ENCODE peak calls at places on chromosomes 7 and 10, in eight cellular contexts. One of them, this sample, is unnamed.

GRCh38 chr7:149300751-149301150 is 38.8 kb downstream of the ZNF783 start:
- DNase-seq in spleen: no peak
- DNase-seq in lower lobe of right lung: no peak
- DNase-seq in Karpas-422: no peak
- DNase-seq in BE2C: no peak
- DNase-seq in adrenal gland: no peak
- DNase-seq in CD8-positive, alpha-beta memory T cell: no peak
- DNase-seq in heart left ventricle: no peak
- DNase-seq in this sample: no peak

GRCh38 chr7:27921081-27921836 is 181.3 kb downstream of the TAX1BP1 start:
- DNase-seq in Karpas-422: peak; percentile 90
- DNase-seq in CD8-positive, alpha-beta memory T cell: no peak
- DNase-seq in lower lobe of right lung: no peak
- DNase-seq in heart left ventricle: peak; percentile 27
- DNase-seq in adrenal gland: peak; percentile 64
- DNase-seq in spleen: no peak
- DNase-seq in BE2C: peak; percentile 70
- DNase-seq in this sample: peak; percentile 83

GRCh38 chr10:76433161-76434005 is 1002.0 kb downstream of the LRMDA start:
- DNase-seq in spleen: no peak
- DNase-seq in CD8-positive, alpha-beta memory T cell: no peak
- DNase-seq in lower lobe of right lung: peak; percentile 63
- DNase-seq in Karpas-422: no peak
- DNase-seq in BE2C: peak; percentile 64
- DNase-seq in heart left ventricle: peak; percentile 52
- DNase-seq in adrenal gland: no peak
- DNase-seq in this sample: no peak

GRCh38 chr10:69802424-69803161 is 887 bp downstream of the COL13A1 start:
- DNase-seq in heart left ventricle: peak; percentile 56
- DNase-seq in spleen: peak; percentile 75
- DNase-seq in BE2C: peak; percentile 46
- DNase-seq in adrenal gland: no peak
- DNase-seq in Karpas-422: no peak
- DNase-seq in CD8-positive, alpha-beta memory T cell: no peak
- DNase-seq in lower lobe of right lung: no peak
- DNase-seq in this sample: peak; percentile 25

GRCh38 chr10:59807629-59808620 is 54.7 kb upstream of the MRLN start:
- DNase-seq in adrenal gland: no peak
- DNase-seq in Karpas-422: no peak
- DNase-seq in lower lobe of right lung: peak; percentile 53
- DNase-seq in CD8-positive, alpha-beta memory T cell: no peak
- DNase-seq in heart left ventricle: peak; percentile 68
- DNase-seq in BE2C: no peak
- DNase-seq in spleen: no peak
- DNase-seq in this sample: peak; percentile 82

GRCh38 chr10:98917828-98918227 is 317.8 kb downstream of the HPSE2 start:
- DNase-seq in heart left ventricle: no peak
- DNase-seq in BE2C: no peak
- DNase-seq in adrenal gland: no peak
- DNase-seq in Karpas-422: no peak
- DNase-seq in CD8-positive, alpha-beta memory T cell: no peak
- DNase-seq in lower lobe of right lung: no peak
- DNase-seq in spleen: no peak
- DNase-seq in this sample: no peak

GRCh38 chr10:95445223-95445836 is 115.8 kb downstream of the SORBS1 start:
- DNase-seq in Karpas-422: no peak
- DNase-seq in CD8-positive, alpha-beta memory T cell: no peak
- DNase-seq in BE2C: no peak
- DNase-seq in spleen: no peak
- DNase-seq in adrenal gland: peak; percentile 83
- DNase-seq in lower lobe of right lung: peak; percentile 64
- DNase-seq in heart left ventricle: peak; percentile 86
- DNase-seq in this sample: no peak

GRCh38 chr7:97845622-97846203 is 26.5 kb downstream of the ASNS start:
- DNase-seq in heart left ventricle: no peak
- DNase-seq in spleen: no peak
- DNase-seq in BE2C: no peak
- DNase-seq in lower lobe of right lung: no peak
- DNase-seq in adrenal gland: no peak
- DNase-seq in CD8-positive, alpha-beta memory T cell: no peak
- DNase-seq in Karpas-422: peak; percentile 76
- DNase-seq in this sample: peak; percentile 52

GRCh38 chr7:68706291-68706690 is 892.0 kb upstream of the AUTS2 start:
- DNase-seq in adrenal gland: no peak
- DNase-seq in lower lobe of right lung: no peak
- DNase-seq in spleen: no peak
- DNase-seq in heart left ventricle: no peak
- DNase-seq in BE2C: no peak
- DNase-seq in Karpas-422: no peak
- DNase-seq in CD8-positive, alpha-beta memory T cell: no peak
- DNase-seq in this sample: peak; percentile 85

GRCh38 chr7:136709876-136710275 is 158.6 kb upstream of the CHRM2 start:
- DNase-seq in lower lobe of right lung: no peak
- DNase-seq in Karpas-422: no peak
- DNase-seq in BE2C: peak; percentile 15
- DNase-seq in adrenal gland: no peak
- DNase-seq in CD8-positive, alpha-beta memory T cell: no peak
- DNase-seq in spleen: no peak
- DNase-seq in heart left ventricle: no peak
- DNase-seq in this sample: no peak

GRCh38 chr10:119115921-119116320 is 12.0 kb downstream of the DENND10 start:
- DNase-seq in adrenal gland: no peak
- DNase-seq in spleen: no peak
- DNase-seq in CD8-positive, alpha-beta memory T cell: no peak
- DNase-seq in heart left ventricle: no peak
- DNase-seq in BE2C: no peak
- DNase-seq in Karpas-422: no peak
- DNase-seq in lower lobe of right lung: no peak
- DNase-seq in this sample: no peak

GRCh38 chr7:149444260-149444659 is 16.6 kb downstream of the ZNF777 start:
- DNase-seq in spleen: peak; percentile 39
- DNase-seq in lower lobe of right lung: no peak
- DNase-seq in adrenal gland: no peak
- DNase-seq in heart left ventricle: no peak
- DNase-seq in CD8-positive, alpha-beta memory T cell: no peak
- DNase-seq in BE2C: no peak
- DNase-seq in Karpas-422: no peak
- DNase-seq in this sample: no peak

GRCh38 chr10:55519264-55519663 is 718.2 kb upstream of the PCDH15 start:
- DNase-seq in CD8-positive, alpha-beta memory T cell: no peak
- DNase-seq in heart left ventricle: no peak
- DNase-seq in spleen: no peak
- DNase-seq in BE2C: no peak
- DNase-seq in lower lobe of right lung: no peak
- DNase-seq in Karpas-422: no peak
- DNase-seq in adrenal gland: no peak
- DNase-seq in this sample: no peak

GRCh38 chr7:492714-493065 is 27.0 kb downstream of the PDGFA start:
- DNase-seq in spleen: peak; percentile 47
- DNase-seq in adrenal gland: no peak
- DNase-seq in lower lobe of right lung: peak; percentile 39
- DNase-seq in CD8-positive, alpha-beta memory T cell: no peak
- DNase-seq in Karpas-422: no peak
- DNase-seq in heart left ventricle: no peak
- DNase-seq in BE2C: no peak
- DNase-seq in this sample: no peak

GRCh38 chr10:118256209-118256608 is 85.9 kb downstream of the FAM204A start:
- DNase-seq in spleen: no peak
- DNase-seq in CD8-positive, alpha-beta memory T cell: no peak
- DNase-seq in Karpas-422: no peak
- DNase-seq in adrenal gland: no peak
- DNase-seq in heart left ventricle: no peak
- DNase-seq in lower lobe of right lung: no peak
- DNase-seq in BE2C: no peak
- DNase-seq in this sample: no peak

GRCh38 chr7:1966631-1967200 is 266.0 kb downstream of the MAD1L1 start:
- DNase-seq in spleen: peak; percentile 60
- DNase-seq in Karpas-422: no peak
- DNase-seq in lower lobe of right lung: peak; percentile 24
- DNase-seq in CD8-positive, alpha-beta memory T cell: no peak
- DNase-seq in adrenal gland: no peak
- DNase-seq in BE2C: peak; percentile 1
- DNase-seq in heart left ventricle: no peak
- DNase-seq in this sample: no peak

GRCh38 chr10:74825371-74826141 is 844 bp upstream of the KAT6B start:
- DNase-seq in lower lobe of right lung: no peak
- DNase-seq in CD8-positive, alpha-beta memory T cell: no peak
- DNase-seq in BE2C: peak; percentile 71
- DNase-seq in spleen: peak; percentile 96
- DNase-seq in adrenal gland: no peak
- DNase-seq in heart left ventricle: no peak
- DNase-seq in Karpas-422: peak; percentile 87
- DNase-seq in this sample: peak; percentile 57

GRCh38 chr10:3225589-3225988 is 53.0 kb upstream of the PITRM1 start:
- DNase-seq in adrenal gland: no peak
- DNase-seq in heart left ventricle: no peak
- DNase-seq in Karpas-422: no peak
- DNase-seq in CD8-positive, alpha-beta memory T cell: no peak
- DNase-seq in spleen: no peak
- DNase-seq in BE2C: no peak
- DNase-seq in lower lobe of right lung: no peak
- DNase-seq in this sample: no peak

GRCh38 chr7:36775061-36775631 is 50.9 kb upstream of the AOAH start:
- DNase-seq in heart left ventricle: no peak
- DNase-seq in adrenal gland: no peak
- DNase-seq in Karpas-422: no peak
- DNase-seq in lower lobe of right lung: no peak
- DNase-seq in BE2C: no peak
- DNase-seq in spleen: no peak
- DNase-seq in CD8-positive, alpha-beta memory T cell: no peak
- DNase-seq in this sample: no peak
- H3K4me1 ChIP-seq in heart left ventricle: no peaks in the 10 kb centered on the region
- H3K4me1 ChIP-seq in adrenal gland: no peaks in the 10 kb centered on the region
- H3K4me1 ChIP-seq in Karpas-422: no peaks in the 10 kb centered on the region
- H3K4me1 ChIP-seq in lower lobe of right lung: peaks cover 4% of the 10 kb centered on the region
- H3K4me1 ChIP-seq in BE2C: no peaks in the 10 kb centered on the region
- H3K4me1 ChIP-seq in spleen: peaks cover 40% of the 10 kb centered on the region
- H3K4me1 ChIP-seq in CD8-positive, alpha-beta memory T cell: peaks cover 59% of the 10 kb centered on the region
- H3K4me1 ChIP-seq in this sample: no peaks in the 10 kb centered on the region

GRCh38 chr10:77553966-77554365 is 83.6 kb downstream of the KCNMA1 start:
- DNase-seq in Karpas-422: no peak
- DNase-seq in BE2C: no peak
- DNase-seq in adrenal gland: no peak
- DNase-seq in CD8-positive, alpha-beta memory T cell: no peak
- DNase-seq in spleen: no peak
- DNase-seq in heart left ventricle: no peak
- DNase-seq in lower lobe of right lung: no peak
- DNase-seq in this sample: no peak
- H3K4me1 ChIP-seq in Karpas-422: peaks cover 57% of the 10 kb centered on the region
- H3K4me1 ChIP-seq in BE2C: peaks cover 3% of the 10 kb centered on the region
- H3K4me1 ChIP-seq in adrenal gland: peaks cover 4% of the 10 kb centered on the region
- H3K4me1 ChIP-seq in CD8-positive, alpha-beta memory T cell: no peaks in the 10 kb centered on the region
- H3K4me1 ChIP-seq in spleen: peaks cover 23% of the 10 kb centered on the region
- H3K4me1 ChIP-seq in heart left ventricle: no peaks in the 10 kb centered on the region
- H3K4me1 ChIP-seq in lower lobe of right lung: peaks cover 29% of the 10 kb centered on the region
- H3K4me1 ChIP-seq in this sample: no peaks in the 10 kb centered on the region

GRCh38 chr7:123945938-123946337 is 20.9 kb downstream of the SPAM1 start:
- DNase-seq in spleen: no peak
- DNase-seq in CD8-positive, alpha-beta memory T cell: no peak
- DNase-seq in heart left ventricle: no peak
- DNase-seq in adrenal gland: no peak
- DNase-seq in Karpas-422: no peak
- DNase-seq in lower lobe of right lung: no peak
- DNase-seq in BE2C: no peak
- DNase-seq in this sample: no peak
- H3K4me1 ChIP-seq in spleen: no peaks in the 10 kb centered on the region
- H3K4me1 ChIP-seq in CD8-positive, alpha-beta memory T cell: no peaks in the 10 kb centered on the region
- H3K4me1 ChIP-seq in heart left ventricle: no peaks in the 10 kb centered on the region
- H3K4me1 ChIP-seq in adrenal gland: no peaks in the 10 kb centered on the region
- H3K4me1 ChIP-seq in Karpas-422: no peaks in the 10 kb centered on the region
- H3K4me1 ChIP-seq in lower lobe of right lung: no peaks in the 10 kb centered on the region
- H3K4me1 ChIP-seq in BE2C: no peaks in the 10 kb centered on the region
- H3K4me1 ChIP-seq in this sample: peaks cover 26% of the 10 kb centered on the region

GRCh38 chr10:35449944-35450343 is 113.6 kb downstream of the CCNY start:
- DNase-seq in CD8-positive, alpha-beta memory T cell: no peak
- DNase-seq in heart left ventricle: no peak
- DNase-seq in adrenal gland: no peak
- DNase-seq in spleen: no peak
- DNase-seq in lower lobe of right lung: no peak
- DNase-seq in BE2C: no peak
- DNase-seq in Karpas-422: no peak
- DNase-seq in this sample: no peak

GRCh38 chr10:35447693-35448407 is 111.5 kb downstream of the CCNY start:
- DNase-seq in lower lobe of right lung: no peak
- DNase-seq in CD8-positive, alpha-beta memory T cell: no peak
- DNase-seq in spleen: no peak
- DNase-seq in Karpas-422: no peak
- DNase-seq in adrenal gland: no peak
- DNase-seq in BE2C: peak; percentile 25
- DNase-seq in heart left ventricle: no peak
- DNase-seq in this sample: peak; percentile 47

GRCh38 chr10:35451103-35452016 is 115.1 kb downstream of the CCNY start:
- DNase-seq in spleen: no peak
- DNase-seq in CD8-positive, alpha-beta memory T cell: no peak
- DNase-seq in lower lobe of right lung: no peak
- DNase-seq in Karpas-422: no peak
- DNase-seq in adrenal gland: no peak
- DNase-seq in heart left ventricle: peak; percentile 49
- DNase-seq in BE2C: no peak
- DNase-seq in this sample: no peak

GRCh38 chr10:35446439-35446838 is 110.1 kb downstream of the CCNY start:
- DNase-seq in spleen: no peak
- DNase-seq in BE2C: no peak
- DNase-seq in lower lobe of right lung: no peak
- DNase-seq in Karpas-422: no peak
- DNase-seq in CD8-positive, alpha-beta memory T cell: no peak
- DNase-seq in heart left ventricle: no peak
- DNase-seq in adrenal gland: no peak
- DNase-seq in this sample: no peak

GRCh38 chr10:35448687-35449662 is 112.7 kb downstream of the CCNY start:
- DNase-seq in BE2C: no peak
- DNase-seq in Karpas-422: no peak
- DNase-seq in CD8-positive, alpha-beta memory T cell: no peak
- DNase-seq in adrenal gland: peak; percentile 68
- DNase-seq in lower lobe of right lung: no peak
- DNase-seq in heart left ventricle: peak; percentile 58
- DNase-seq in spleen: no peak
- DNase-seq in this sample: peak; percentile 68
- H3K4me1 ChIP-seq in BE2C: peaks cover 22% of the 10 kb centered on the region
- H3K4me1 ChIP-seq in Karpas-422: peaks cover 6% of the 10 kb centered on the region
- H3K4me1 ChIP-seq in CD8-positive, alpha-beta memory T cell: peaks cover 67% of the 10 kb centered on the region
- H3K4me1 ChIP-seq in adrenal gland: peaks cover 72% of the 10 kb centered on the region
- H3K4me1 ChIP-seq in lower lobe of right lung: peaks cover 80% of the 10 kb centered on the region
- H3K4me1 ChIP-seq in heart left ventricle: peaks cover 87% of the 10 kb centered on the region
- H3K4me1 ChIP-seq in spleen: peaks cover 88% of the 10 kb centered on the region
- H3K4me1 ChIP-seq in this sample: peaks cover 71% of the 10 kb centered on the region

GRCh38 chr10:112958275-112958995 is 8.4 kb downstream of the TCF7L2 start:
- DNase-seq in spleen: no peak
- DNase-seq in Karpas-422: no peak
- DNase-seq in BE2C: no peak
- DNase-seq in CD8-positive, alpha-beta memory T cell: no peak
- DNase-seq in heart left ventricle: no peak
- DNase-seq in lower lobe of right lung: no peak
- DNase-seq in adrenal gland: no peak
- DNase-seq in this sample: peak; percentile 94
- H3K4me1 ChIP-seq in spleen: peaks cover 62% of the 10 kb centered on the region
- H3K4me1 ChIP-seq in Karpas-422: no peaks in the 10 kb centered on the region
- H3K4me1 ChIP-seq in BE2C: peaks cover 22% of the 10 kb centered on the region
- H3K4me1 ChIP-seq in CD8-positive, alpha-beta memory T cell: no peaks in the 10 kb centered on the region
- H3K4me1 ChIP-seq in heart left ventricle: peaks cover 57% of the 10 kb centered on the region
- H3K4me1 ChIP-seq in lower lobe of right lung: peaks cover 79% of the 10 kb centered on the region
- H3K4me1 ChIP-seq in adrenal gland: peaks cover 32% of the 10 kb centered on the region
- H3K4me1 ChIP-seq in this sample: peaks cover 77% of the 10 kb centered on the region

This sample was measured in A673.